ENCODE peak calls at places on chromosomes 11 and 22, in seven cellular contexts. F, J, M, X, Y, V and N are unnamed samples.

GRCh38 chr11:62922653-62923371 is 1.6 kb upstream of the CHRM1 start:
- DNase-seq in F (no peak), J (no peak), M (no peak), X (peak; percentile 13), Y (no peak), V (peak; percentile 40), N (no peak)

GRCh38 chr11:1131033-1131911 is 26.5 kb upstream of the MUC5AC start:
- DNase-seq in F (no peak), J (no peak), M (no peak), X (no peak), Y (peak; percentile 49), V (no peak), N (no peak)

GRCh38 chr11:1254733-1255132 is 31.9 kb downstream of the MUC5B start:
- DNase-seq in F (no peak), J (no peak), M (no peak), X (no peak), Y (no peak), V (no peak), N (no peak)

GRCh38 chr11:22938691-22939090 is 78.4 kb upstream of the CCDC179 start:
- DNase-seq in F (no peak), J (no peak), M (no peak), X (no peak), Y (no peak), V (peak; percentile 4), N (no peak)

GRCh38 chr11:113818426-113818825 is 38.8 kb downstream of the CLDN25 start:
- DNase-seq in F (no peak), J (no peak), M (no peak), X (no peak), Y (no peak), V (no peak), N (no peak)

GRCh38 chr11:72573380-72573949 is 100.8 kb downstream of the PDE2A start:
- DNase-seq in F (no peak), J (peak; percentile 11), M (no peak), X (no peak), Y (no peak), V (peak; percentile 78), N (peak; percentile 25)

GRCh38 chr11:36312593-36312990 is 16.5 kb downstream of the PRR5L start:
- DNase-seq in F (no peak), J (peak; percentile 86), M (no peak), X (no peak), Y (no peak), V (no peak), N (no peak)

GRCh38 chr11:58731819-58732218 is at the start of gene GLYAT:
- DNase-seq in F (no peak), J (no peak), M (no peak), X (no peak), Y (no peak), V (no peak), N (no peak)

GRCh38 chr22:32695451-32695891 is 106.0 kb upstream of the TIMP3 start:
- DNase-seq in F (no peak), J (peak; percentile 95), M (no peak), X (no peak), Y (no peak), V (no peak), N (no peak)

GRCh38 chr11:19792510-19792909 is 79.9 kb downstream of the NAV2 start:
- DNase-seq in F (no peak), J (no peak), M (no peak), X (no peak), Y (no peak), V (no peak), N (no peak)

GRCh38 chr22:31451709-31452571 is 37.7 kb downstream of the EIF4ENIF1 start:
- DNase-seq in F (no peak), J (peak; percentile 59), M (no peak), X (no peak), Y (no peak), V (peak; percentile 51), N (no peak)

GRCh38 chr11:64449381-64450167 is 90.6 kb downstream of the RPS6KA4 start:
- DNase-seq in F (peak; percentile 73), J (peak; percentile 25), M (peak; percentile 36), X (peak; percentile 71), Y (peak; percentile 75), V (peak; percentile 89), N (peak; percentile 69)

GRCh38 chr11:104254347-104254746 is 90.4 kb upstream of the PDGFD start:
- DNase-seq in F (peak; percentile 65), J (no peak), M (no peak), X (no peak), Y (no peak), V (peak; percentile 85), N (no peak)

GRCh38 chr11:73260127-73260457 is 12.0 kb upstream of the P2RY6 start:
- DNase-seq in F (no peak), J (no peak), M (no peak), X (no peak), Y (peak; percentile 19), V (no peak), N (no peak)

GRCh38 chr11:2993000-2993330 is 836 bp upstream of the NAP1L4 start:
- DNase-seq in F (no peak), J (no peak), M (no peak), X (no peak), Y (no peak), V (no peak), N (no peak)

GRCh38 chr11:121508449-121508848 is 55.7 kb upstream of the SORL1-AS1 start:
- DNase-seq in F (no peak), J (no peak), M (no peak), X (no peak), Y (no peak), V (peak; percentile 69), N (no peak)

GRCh38 chr22:17337639-17338038 is 31.6 kb upstream of the CECR2 start:
- DNase-seq in F (no peak), J (no peak), M (no peak), X (no peak), Y (no peak), V (no peak), N (no peak)

GRCh38 chr22:31347251-31348008 is 1.3 kb upstream of the PATZ1 start:
- DNase-seq in F (no peak), J (peak; percentile 62), M (peak; percentile 68), X (peak; percentile 49), Y (no peak), V (peak; percentile 80), N (peak; percentile 74)

GRCh38 chr11:46639197-46639839 is 22.0 kb downstream of the ATG13 start:
- DNase-seq in F (no peak), J (no peak), M (no peak), X (no peak), Y (no peak), V (no peak), N (no peak)

GRCh38 chr11:9001736-9002135 is 2.1 kb downstream of the NRIP3 start:
- DNase-seq in F (no peak), J (peak; percentile 95), M (no peak), X (no peak), Y (no peak), V (no peak), N (no peak)

GRCh38 chr11:43555811-43556210 is 124.7 kb upstream of the HSD17B12 start:
- DNase-seq in F (no peak), J (peak; percentile 37), M (no peak), X (no peak), Y (peak; percentile 77), V (peak; percentile 46), N (no peak)

GRCh38 chr11:50073113-50074105 is 40.7 kb downstream of the OR4C45 start:
- DNase-seq in F (no peak), J (no peak), M (no peak), X (no peak), Y (no peak), V (no peak), N (no peak)

GRCh38 chr11:50070389-50070788 is 37.7 kb downstream of the OR4C45 start:
- DNase-seq in F (no peak), J (no peak), M (no peak), X (no peak), Y (no peak), V (no peak), N (no peak)

GRCh38 chr11:50072226-50073112 is 39.8 kb downstream of the OR4C45 start:
- DNase-seq in F (no peak), J (no peak), M (no peak), X (no peak), Y (no peak), V (no peak), N (no peak)

GRCh38 chr11:50074161-50074560 is 41.5 kb downstream of the OR4C45 start:
- DNase-seq in F (no peak), J (no peak), M (no peak), X (no peak), Y (no peak), V (no peak), N (no peak)

GRCh38 chr11:50071584-50072225 is 39.0 kb downstream of the OR4C45 start:
- DNase-seq in F (no peak), J (no peak), M (no peak), X (no peak), Y (no peak), V (no peak), N (no peak)
- H3K9me3 ChIP-seq in F (peaks cover 76% of the 10 kb centered on the region), J (peaks cover 44% of the 10 kb centered on the region), M (peaks cover under 1% of the 10 kb centered on the region), X (no peaks in the 10 kb centered on the region), Y (peaks cover 20% of the 10 kb centered on the region), V (peaks cover 4% of the 10 kb centered on the region), N (no peaks in the 10 kb centered on the region)

GRCh38 chr11:117547911-117548310 is 220.3 kb downstream of the CEP164 start:
- DNase-seq in F (no peak), J (no peak), M (no peak), X (no peak), Y (no peak), V (no peak), N (no peak)
- H3K27ac ChIP-seq in F (no peak overlapping the region), J (no peak overlapping the region), M (no peak overlapping the region), X (no peak overlapping the region), Y (no peak overlapping the region), V (no peak overlapping the region), N (no peak overlapping the region)

DNA sequence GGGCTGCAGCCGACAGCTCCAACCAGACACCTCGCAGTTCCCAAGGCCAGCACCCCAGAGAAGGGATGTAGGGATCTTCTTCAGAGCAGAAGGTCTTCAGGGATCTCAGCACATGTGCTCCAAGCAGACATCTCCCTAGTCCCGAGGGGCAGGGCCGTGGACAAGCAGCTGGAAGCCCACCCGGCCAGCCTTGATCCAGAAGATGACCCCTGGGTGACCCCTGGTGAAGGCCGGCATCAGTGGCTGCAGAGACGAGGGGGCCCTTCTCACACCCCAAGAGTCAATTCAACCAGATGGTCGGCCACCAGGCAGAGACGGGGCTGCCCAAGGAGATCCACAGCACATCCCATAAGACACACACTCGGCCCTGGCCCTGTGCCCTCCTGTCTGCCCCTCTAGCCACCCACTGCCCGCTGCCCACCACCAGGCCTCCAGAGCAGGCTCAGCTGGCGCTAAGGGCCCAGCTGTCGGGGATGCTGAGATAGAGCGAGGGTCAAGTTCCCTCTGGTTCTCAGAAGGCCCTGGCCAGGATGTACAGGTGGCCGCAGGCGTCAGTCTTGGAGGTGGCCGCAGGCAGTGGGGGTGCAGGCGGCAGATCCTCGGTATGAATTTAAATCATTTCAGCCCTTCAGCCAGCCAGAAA is 168.3 kb downstream of the BRD1 start:
- DNase-seq in F (no peak), J (no peak), M (no peak), X (no peak), Y (peak; percentile 48), V (no peak), N (no peak)
- H3K9me3 ChIP-seq in F (no peaks in the 10 kb centered on the region), J (peaks cover 41% of the 10 kb centered on the region), M (no peaks in the 10 kb centered on the region), X (no peaks in the 10 kb centered on the region), Y (no peaks in the 10 kb centered on the region), V (no peaks in the 10 kb centered on the region), N (no peaks in the 10 kb centered on the region)

DNA sequence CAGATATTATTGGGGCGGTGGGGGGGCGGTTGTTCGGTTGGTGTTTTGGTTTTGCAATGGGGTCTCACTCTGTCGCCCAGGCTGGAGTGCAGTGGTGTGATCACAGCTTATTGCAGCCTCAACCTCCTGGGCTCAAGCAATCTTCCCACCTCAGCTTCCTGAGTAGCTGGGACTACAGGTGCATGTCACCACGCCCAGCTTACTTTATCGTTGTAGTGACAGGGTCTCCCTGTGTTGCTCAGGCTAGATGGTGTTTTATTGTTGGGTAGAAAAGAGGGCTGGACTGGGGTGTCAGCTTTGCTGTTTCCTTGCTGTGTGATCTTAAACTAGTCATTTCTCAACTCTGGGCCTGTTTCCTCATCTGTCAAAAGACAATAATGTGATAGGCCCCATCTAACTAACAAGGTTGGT is 17.5 kb upstream of the MYH9 start:
- DNase-seq in F (no peak), J (no peak), M (no peak), X (peak; percentile 14), Y (no peak), V (no peak), N (no peak)
- H3K27ac ChIP-seq in F (no peak overlapping the region), J (no peak overlapping the region), M (no peak overlapping the region), X (peak overlapping the region; percentile 41), Y (no peak overlapping the region), V (no peak overlapping the region), N (peak overlapping the region; percentile 45)